ENCODE peak calls at places on chromosomes 5 and 9, in five cellular contexts. R, Z, K, G and E are unnamed samples.

GRCh38 chr5:55816342-55816741 is 34.8 kb upstream of the IL31RA start:
- DNase-seq in G (no peak), K (no peak), R (peak; percentile 38), Z (no peak), E (no peak)

GRCh38 chr5:102600964-102601363 is 102.2 kb upstream of the SLCO6A1 start:
- DNase-seq in K (no peak), Z (no peak), G (no peak), R (no peak), E (no peak)

GRCh38 chr9:137880160-137880975 is 2.8 kb downstream of the CACNA1B start:
- DNase-seq in K (no peak), G (no peak), R (no peak), Z (no peak), E (no peak)

GRCh38 chr9:118170032-118170955 is 466.1 kb downstream of the TLR4 start:
- DNase-seq in R (peak; percentile 63), G (no peak), K (no peak), Z (no peak), E (no peak)

GRCh38 chr9:130946778-130947617 is 8.0 kb upstream of the FIBCD1 start:
- DNase-seq in K (no peak), G (no peak), Z (no peak), R (peak; percentile 67), E (no peak)

GRCh38 chr5:43661102-43661501 is 58.1 kb downstream of the NNT start:
- DNase-seq in R (peak; percentile 62), K (no peak), Z (no peak), G (peak; percentile 21), E (peak; percentile 56)

GRCh38 chr9:10875752-10876151 is 262.9 kb upstream of the PTPRD start:
- DNase-seq in K (no peak), R (no peak), Z (no peak), G (no peak), E (no peak)

GRCh38 chr5:159518361-159518760 is 188.1 kb upstream of the IL12B start:
- DNase-seq in R (no peak), K (peak; percentile 87), G (no peak), Z (no peak), E (no peak)

GRCh38 chr9:130672933-130673615 is 8.7 kb downstream of the PRDM12 start:
- DNase-seq in Z (no peak), K (no peak), G (no peak), R (no peak), E (no peak)

GRCh38 chr9:98455957-98456621 is 200.6 kb upstream of the TBC1D2 start:
- DNase-seq in Z (no peak), G (no peak), R (no peak), K (no peak), E (no peak)

GRCh38 chr9:110546411-110546871 is 33.1 kb downstream of the SVEP1 start:
- DNase-seq in Z (no peak), G (no peak), K (no peak), R (no peak), E (no peak)

GRCh38 chr5:40904994-40905306 is 4.3 kb upstream of the C7 start:
- DNase-seq in K (no peak), R (no peak), Z (no peak), G (no peak), E (no peak)

GRCh38 chr9:76629205-76629990 is 134.8 kb upstream of the PCA3 start:
- DNase-seq in G (no peak), K (no peak), Z (no peak), R (no peak), E (no peak)

GRCh38 chr5:156802501-156802900 is 47.6 kb upstream of the PPP1R2B start:
- DNase-seq in R (no peak), G (no peak), Z (no peak), K (no peak), E (no peak)

GRCh38 chr5:3020426-3020825 is 268.9 kb upstream of the IRX2 start:
- DNase-seq in R (no peak), G (no peak), K (no peak), Z (no peak), E (no peak)

GRCh38 chr5:79076819-79077218 is 7.3 kb downstream of the BHMT2 start:
- DNase-seq in Z (no peak), R (no peak), G (no peak), K (no peak), E (no peak)

GRCh38 chr5:85479849-85480248 is 1095.2 kb upstream of the EDIL3 start:
- DNase-seq in Z (no peak), R (no peak), K (no peak), G (no peak), E (no peak)

GRCh38 chr5:42021119-42021518 is 96.0 kb downstream of the FBXO4 start:
- DNase-seq in R (no peak), K (no peak), G (no peak), Z (no peak), E (no peak)

GRCh38 chr9:133362359-133363044 is 6.2 kb downstream of the SURF2 start:
- DNase-seq in G (no peak), K (no peak), Z (no peak), R (no peak), E (no peak)

GRCh38 chr5:107512029-107512428 is 158.7 kb downstream of the EFNA5 start:
- DNase-seq in G (no peak), K (no peak), R (no peak), Z (no peak), E (no peak)

GRCh38 chr9:25808554-25808953 is 130.3 kb upstream of the TUSC1 start:
- DNase-seq in Z (no peak), K (no peak), G (no peak), R (no peak), E (no peak)
- TF ChIP-seq EP300 in Z (no peak), K (no peak), G (no peak), R (no peak), E (no peak)

DNA sequence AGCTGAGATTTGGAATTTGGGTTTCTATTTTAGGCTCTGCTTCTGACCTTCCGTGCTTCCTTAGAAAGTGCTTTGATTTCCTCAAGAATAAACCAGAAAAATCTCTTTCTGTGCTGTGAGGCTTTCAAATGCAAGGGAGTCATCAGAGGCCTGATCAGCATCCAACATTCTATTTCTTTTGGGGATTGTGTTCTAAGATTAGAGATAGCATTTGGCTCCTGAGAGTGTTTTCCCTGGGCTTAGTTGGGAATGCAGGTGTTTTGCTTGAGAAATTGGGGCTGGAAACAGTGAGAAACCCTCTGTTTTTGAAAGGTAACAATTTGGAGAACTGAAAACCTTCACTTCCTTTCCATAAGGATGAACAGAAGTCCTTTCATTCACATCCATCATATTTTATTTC is 296.9 kb downstream of the CSNK1G3 start:
- DNase-seq in G (no peak), K (no peak), Z (no peak), R (no peak), E (no peak)
- H3K4me1 ChIP-seq in G (peaks cover 2% of the 10 kb centered on the region), K (peaks cover 22% of the 10 kb centered on the region), Z (peaks cover 22% of the 10 kb centered on the region), R (peaks cover 12% of the 10 kb centered on the region), E (peaks cover 38% of the 10 kb centered on the region)

DNA sequence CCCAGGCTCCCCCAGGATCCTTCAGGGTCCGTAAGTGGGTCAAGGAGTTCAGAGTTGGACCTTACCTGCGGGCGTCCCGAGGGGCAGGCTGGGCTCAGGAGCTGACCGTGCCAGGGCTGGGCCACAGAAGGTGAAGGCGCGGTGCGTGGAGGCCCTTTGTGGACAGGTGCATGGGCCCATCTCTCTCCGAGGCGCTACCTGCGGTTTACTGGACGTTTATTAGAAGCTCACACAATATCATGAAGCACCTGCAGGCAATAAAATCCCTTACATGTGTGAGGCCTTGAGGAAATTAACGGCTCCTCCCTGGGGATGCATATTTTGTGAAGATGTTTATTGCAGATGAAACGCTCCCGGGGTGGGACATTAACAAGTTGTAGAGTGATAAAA is 79.8 kb upstream of the LMX1B start:
- DNase-seq in G (no peak), Z (no peak), R (no peak), K (no peak), E (no peak)
- TF ChIP-seq EP300 in G (no peak), Z (no peak), R (no peak), K (no peak), E (no peak)

GRCh38 chr5:140194662-140195061 is 19.7 kb downstream of the CYSTM1 start:
- DNase-seq in K (no peak), Z (no peak), R (no peak), G (no peak), E (no peak)
- H3K4me1 ChIP-seq in K (peaks cover 9% of the 10 kb centered on the region), Z (peaks cover 12% of the 10 kb centered on the region), R (peaks cover 18% of the 10 kb centered on the region), G (no peaks in the 10 kb centered on the region), E (no peaks in the 10 kb centered on the region)

GRCh38 chr5:675876-676698 is 17.1 kb downstream of the TPPP start:
- DNase-seq in G (peak; percentile 18), R (no peak), Z (peak; percentile 51), K (peak; percentile 16), E (no peak)

GRCh38 chr5:675111-675875 is 17.9 kb downstream of the TPPP start:
- DNase-seq in K (peak; percentile 16), Z (peak; percentile 59), R (no peak), G (peak; percentile 16), E (no peak)

GRCh38 chr5:674630-675011 is 18.5 kb downstream of the TPPP start:
- DNase-seq in G (peak; percentile 13), R (no peak), Z (peak; percentile 57), K (peak; percentile 16), E (no peak)

GRCh38 chr5:677131-678101 is 15.7 kb downstream of the TPPP start:
- DNase-seq in Z (peak; percentile 60), R (no peak), G (peak; percentile 7), K (peak; percentile 20), E (no peak)

DNA sequence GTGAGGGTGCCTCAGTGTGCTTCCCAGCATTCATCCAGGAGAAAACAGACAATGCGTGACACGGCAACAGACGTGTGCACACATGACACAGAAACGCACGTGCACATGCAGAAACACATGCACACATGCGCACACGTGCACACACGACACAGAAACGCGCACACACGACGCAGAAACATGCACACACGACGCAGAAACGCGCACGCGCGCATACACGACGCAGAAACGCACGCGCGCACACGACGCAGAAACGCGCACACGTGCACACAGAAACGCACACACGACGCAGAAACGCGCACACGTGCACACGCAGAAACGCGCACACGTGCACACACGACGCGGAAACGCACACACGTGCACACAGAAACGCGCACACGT is 16.5 kb downstream of the TPPP start:
- DNase-seq in G (peak; percentile 10), Z (peak; percentile 39), K (no peak), R (no peak), E (no peak)
- TF ChIP-seq EP300 in G (no peak), Z (no peak), K (no peak), R (no peak), E (no peak)

GRCh38 chr5:32279786-32280185 is 33.0 kb downstream of the MTMR12 start:
- DNase-seq in R (no peak), K (no peak), Z (no peak), G (no peak), E (no peak)

GRCh38 chr5:32278403-32278802 is 34.3 kb downstream of the MTMR12 start:
- DNase-seq in Z (no peak), G (no peak), R (no peak), K (no peak), E (no peak)

GRCh38 chr5:32277782-32278181 is 35.0 kb downstream of the MTMR12 start:
- DNase-seq in K (no peak), G (no peak), Z (no peak), R (no peak), E (no peak)

GRCh38 chr5:32280656-32281081 is 32.1 kb downstream of the MTMR12 start:
- DNase-seq in Z (no peak), R (no peak), G (no peak), K (no peak), E (no peak)

DNA sequence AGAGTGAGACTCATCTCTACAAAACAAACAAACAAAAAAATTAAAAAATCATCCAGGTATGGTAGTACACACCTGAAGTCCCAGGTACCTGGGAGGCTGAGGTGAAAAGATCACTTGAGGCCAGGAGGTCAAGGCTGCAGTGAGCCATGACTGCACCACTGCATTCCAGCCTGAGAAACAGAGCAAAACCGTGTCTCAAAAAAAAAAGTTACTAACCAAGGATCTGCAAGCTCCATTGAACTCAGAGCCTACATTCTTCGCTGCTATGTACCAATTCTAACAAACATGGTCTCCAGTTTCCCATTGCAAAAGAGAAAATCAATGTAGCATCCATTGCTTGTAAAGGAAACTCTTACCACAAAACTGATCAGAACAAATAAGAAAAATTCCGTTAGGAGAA is 33.5 kb downstream of the MTMR12 start:
- DNase-seq in R (no peak), K (no peak), G (no peak), Z (no peak), E (no peak)
- H3K4me1 ChIP-seq in R (peaks cover 15% of the 10 kb centered on the region), K (peaks cover 14% of the 10 kb centered on the region), G (peaks cover 14% of the 10 kb centered on the region), Z (peaks cover 8% of the 10 kb centered on the region), E (no peaks in the 10 kb centered on the region)